ENCODE peak calls at places on chromosomes 1 and 21, in five cellular contexts. M is Caki2, X is endothelial cell, E is SK-MEL-5, V is NCI-H2029. S is an unnamed sample.
A peak's percentile ranks its signal among the peaks of the same experiment; 100 is the strongest.

GRCh38 chr1:97306504-97306903 is 584.9 kb downstream of the PTBP2 start:
- DNase-seq in M (no peak), X (no peak), E (no peak), V (no peak), S (no peak)

GRCh38 chr1:183163311-183163710 is 22.8 kb upstream of the LAMC2 start:
- DNase-seq in M (peak; percentile 88), X (no peak), E (no peak), V (no peak), S (no peak)

GRCh38 chr1:219304227-219305226 is 130.8 kb downstream of the LYPLAL1 start:
- DNase-seq in M (peak; percentile 18), X (no peak), E (no peak), V (peak; percentile 15), S (no peak)

GRCh38 chr1:155044812-155045690 is 6.1 kb upstream of the ADAM15 start:
- DNase-seq in M (peak; percentile 68), X (peak; percentile 78), E (peak; percentile 93), V (peak; percentile 79), S (peak; percentile 66)

GRCh38 chr1:43071241-43071640 is 100.8 kb downstream of the EBNA1BP2 start:
- DNase-seq in M (no peak), X (no peak), E (no peak), V (no peak), S (no peak)

GRCh38 chr1:68218485-68218884 is 13.8 kb downstream of the WLS start:
- DNase-seq in M (no peak), X (no peak), E (no peak), V (no peak), S (no peak)

GRCh38 chr1:38789498-38790169 is 69.9 kb downstream of the RRAGC start:
- DNase-seq in M (no peak), X (no peak), E (peak; percentile 53), V (peak; percentile 82), S (peak; percentile 71)

GRCh38 chr1:229888561-229889001 is 178.5 kb upstream of the GALNT2 start:
- DNase-seq in M (no peak), X (no peak), E (no peak), V (no peak), S (no peak)

GRCh38 chr1:156754219-156754618 is 2.7 kb upstream of the HDGF start:
- DNase-seq in M (no peak), X (no peak), E (no peak), V (no peak), S (no peak)

GRCh38 chr1:222053790-222054294 is 312.0 kb upstream of the DUSP10 start:
- DNase-seq in M (no peak), X (no peak), E (no peak), V (no peak), S (no peak)

GRCh38 chr1:3606779-3607702 is 4.3 kb downstream of the MEGF6 start:
- DNase-seq in M (no peak), X (no peak), E (no peak), V (no peak), S (no peak)

GRCh38 chr1:12279728-12280469 is 50.1 kb downstream of the VPS13D start:
- DNase-seq in M (no peak), X (no peak), E (no peak), V (no peak), S (no peak)

GRCh38 chr1:20481158-20481617 is 4.8 kb downstream of the CAMK2N1 start:
- DNase-seq in M (peak; percentile 65), X (no peak), E (no peak), V (no peak), S (no peak)

GRCh38 chr1:112721966-112722524 is 6.9 kb upstream of the PPM1J start:
- DNase-seq in M (no peak), X (no peak), E (no peak), V (no peak), S (no peak)

GRCh38 chr1:114756009-114756892 is 1.5 kb downstream of the CSDE1 start:
- DNase-seq in M (no peak), X (no peak), E (no peak), V (no peak), S (no peak)

GRCh38 chr1:10867138-10867721 is 70.8 kb upstream of the CASZ1 start:
- DNase-seq in M (peak; percentile 27), X (peak; percentile 81), E (peak; percentile 32), V (peak; percentile 14), S (peak; percentile 78)

GRCh38 chr21:45076245-45076661 is 1.9 kb downstream of the ADARB1 start:
- DNase-seq in M (no peak), X (no peak), E (peak; percentile 33), V (no peak), S (no peak)

GRCh38 chr1:8653878-8654277 is 163.6 kb downstream of the RERE start:
- DNase-seq in M (peak; percentile 79), X (no peak), E (no peak), V (no peak), S (no peak)

GRCh38 chr1:244967159-244967558 is 102.8 kb upstream of the HNRNPU start:
- DNase-seq in M (no peak), X (no peak), E (no peak), V (no peak), S (no peak)